ENCODE peak calls at places on chromosomes 12 and 14, in eight cellular contexts. P is brain microvascular endothelial cell; T is activated CD8-positive, alpha-beta T cell treated with anti-CD3 and anti-CD28 coated beads for 36 hours; M is fibroblast of lung; R is mesothelial cell of epicardium; D is CD4-positive, alpha-beta T cell; V is cardiac muscle cell; Z is A549. K is an unnamed sample.

GRCh38 chr12:49810159-49810459 is 18.1 kb downstream of the NCKAP5L start:
- DNase-seq in V (no peak), R (no peak), Z (no peak), M (no peak), P (no peak), D (no peak), T (no peak), K (no peak)

GRCh38 chr12:51382173-51382572 is 9.0 kb downstream of the GALNT6 start:
- DNase-seq in T (no peak), P (no peak), V (no peak), Z (no peak), R (no peak), M (no peak), D (no peak), K (no peak)

GRCh38 chr12:81963026-81963425 is 203.9 kb upstream of the PPFIA2 start:
- DNase-seq in P (no peak), Z (no peak), D (no peak), R (no peak), T (no peak), M (no peak), V (no peak), K (no peak)

GRCh38 chr14:77989441-77989891 is 180.7 kb upstream of the NRXN3 start:
- DNase-seq in T (no peak), P (no peak), Z (no peak), R (no peak), M (peak; percentile 22), D (no peak), V (no peak), K (no peak)

GRCh38 chr14:27528328-27528727 is 930.5 kb upstream of the NOVA1 start:
- DNase-seq in M (peak; percentile 45), D (no peak), Z (peak; percentile 13), V (peak; percentile 24), R (no peak), T (no peak), P (no peak), K (no peak)

GRCh38 chr12:94299846-94300245 is 151.5 kb downstream of the PLXNC1 start:
- DNase-seq in D (no peak), Z (no peak), T (no peak), M (no peak), P (no peak), V (no peak), R (no peak), K (no peak)

GRCh38 chr12:109592195-109592904 is 18.8 kb downstream of the MVK start:
- DNase-seq in D (no peak), P (no peak), M (no peak), R (no peak), T (no peak), V (no peak), Z (no peak), K (no peak)

GRCh38 chr12:69732088-69732487 is 6.6 kb upstream of the RAB3IP start:
- DNase-seq in R (no peak), M (peak; percentile 68), Z (no peak), P (peak; percentile 20), V (no peak), D (no peak), T (no peak), K (no peak)

GRCh38 chr14:97380539-97380941 is 583.4 kb downstream of the VRK1 start:
- DNase-seq in T (peak; percentile 89), Z (no peak), V (no peak), D (no peak), M (no peak), R (no peak), P (no peak), K (no peak)

GRCh38 chr12:96198970-96199369 is 4.8 kb downstream of the ELK3 start:
- DNase-seq in T (no peak), Z (no peak), V (peak; percentile 77), R (no peak), P (peak; percentile 71), M (peak; percentile 95), D (no peak), K (no peak)

DNA sequence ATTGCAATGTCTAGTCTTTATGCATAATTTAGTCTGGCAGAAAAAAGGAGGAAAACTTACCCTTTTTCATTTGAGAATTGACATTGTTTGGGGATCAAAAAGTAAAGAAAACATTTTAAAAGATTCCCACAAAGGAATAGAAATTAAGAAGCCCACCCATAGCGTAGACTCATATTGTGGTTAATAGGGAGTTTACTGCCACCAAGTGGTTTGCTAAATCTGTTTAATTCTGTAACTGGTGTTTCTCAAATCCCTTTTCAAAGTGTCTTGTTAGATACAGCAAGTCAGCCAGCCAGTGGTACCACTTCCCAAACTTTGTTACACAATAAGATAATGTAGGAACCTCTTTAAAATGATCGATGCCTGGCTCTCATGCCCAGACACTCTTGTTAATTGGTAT is 180.3 kb downstream of the IPO8 start:
- DNase-seq in V (peak; percentile 64), M (peak; percentile 32), T (no peak), R (no peak), Z (no peak), D (no peak), P (no peak), K (no peak)
- TF ChIP-seq CTCF in V (peak; percentile 33), M (peak; percentile 5), T (no peak), R (no peak), Z (peak; percentile 32), D (no peak), P (no peak), K (no peak)

GRCh38 chr12:102874819-102875218 is 42.2 kb downstream of the PAH start:
- DNase-seq in T (no peak), Z (no peak), V (no peak), P (no peak), M (no peak), R (no peak), D (no peak), K (no peak)

GRCh38 chr12:102880783-102881182 is 36.3 kb downstream of the PAH start:
- DNase-seq in P (no peak), D (no peak), Z (no peak), R (no peak), M (no peak), T (no peak), V (no peak), K (no peak)

GRCh38 chr12:102883204-102883799 is 33.7 kb downstream of the PAH start:
- DNase-seq in D (peak; percentile 7), Z (peak; percentile 56), P (peak; percentile 52), T (peak; percentile 59), V (peak; percentile 40), M (peak; percentile 8), R (peak; percentile 77), K (peak; percentile 69)

GRCh38 chr12:102876883-102877282 is 40.2 kb downstream of the PAH start:
- DNase-seq in R (no peak), Z (no peak), T (peak; percentile 10), D (no peak), P (no peak), M (no peak), V (no peak), K (no peak)

DNA sequence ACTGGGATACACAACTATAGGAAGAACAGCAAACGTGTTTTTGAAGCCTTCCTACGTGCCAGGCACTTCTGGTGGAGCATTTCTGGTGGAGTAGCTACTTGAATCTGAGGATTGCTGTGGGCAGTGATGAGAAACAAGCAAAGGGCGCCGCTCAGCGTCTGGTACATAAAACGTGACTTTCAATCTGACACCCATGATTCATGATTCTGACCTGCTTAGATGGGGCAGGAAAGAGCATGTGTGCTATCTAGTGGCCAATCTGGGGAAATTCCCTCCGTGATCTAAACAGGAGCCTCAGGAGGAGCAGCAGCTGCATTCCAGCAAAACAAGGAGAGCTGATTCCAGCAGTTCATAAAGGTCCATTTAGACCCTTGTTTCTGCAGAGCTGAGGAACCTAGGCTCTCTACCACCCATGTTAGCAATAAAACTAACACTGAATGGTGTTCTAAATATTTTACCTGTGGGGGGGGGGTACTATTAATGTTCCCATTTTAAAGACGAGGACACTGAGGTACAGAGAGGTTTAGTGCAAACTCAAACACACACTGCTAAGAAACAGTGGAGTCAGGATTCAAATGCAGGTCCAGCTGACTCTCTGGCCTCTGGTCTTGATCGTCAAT is 37.8 kb downstream of the PAH start:
- DNase-seq in Z (peak; percentile 75), M (peak; percentile 24), T (peak; percentile 54), P (peak; percentile 31), V (peak; percentile 25), D (no peak), R (no peak), K (peak; percentile 45)
- TF ChIP-seq CTCF in Z (peak; percentile 90), M (no peak), T (peak; percentile 33), P (peak; percentile 25), V (peak; percentile 14), D (no peak), R (no peak), K (peak; percentile 62)

GRCh38 chr14:102295301-102295700 is 9.7 kb downstream of the MOK start:
- DNase-seq in R (no peak), T (no peak), P (no peak), M (peak; percentile 60), V (peak; percentile 43), D (no peak), Z (peak; percentile 51), K (no peak)
- TF ChIP-seq CTCF in R (no peak), T (no peak), P (peak; percentile 73), M (peak; percentile 34), V (peak; percentile 51), D (no peak), Z (peak; percentile 28), K (no peak)

GRCh38 chr14:76777721-76778120 is 16.5 kb downstream of the VASH1 start:
- DNase-seq in Z (no peak), R (no peak), T (no peak), P (no peak), D (no peak), V (no peak), M (no peak), K (no peak)

GRCh38 chr14:76775159-76775694 is 14.0 kb downstream of the VASH1 start:
- DNase-seq in T (no peak), D (no peak), M (no peak), P (no peak), V (no peak), R (no peak), Z (no peak), K (no peak)

GRCh38 chr14:76775695-76776305 is 14.5 kb downstream of the VASH1 start:
- DNase-seq in T (no peak), M (no peak), V (no peak), R (no peak), Z (no peak), P (no peak), D (no peak), K (no peak)

GRCh38 chr14:76774471-76775158 is 13.3 kb downstream of the VASH1 start:
- DNase-seq in P (no peak), D (no peak), R (no peak), Z (no peak), T (no peak), V (no peak), M (no peak), K (no peak)

DNA sequence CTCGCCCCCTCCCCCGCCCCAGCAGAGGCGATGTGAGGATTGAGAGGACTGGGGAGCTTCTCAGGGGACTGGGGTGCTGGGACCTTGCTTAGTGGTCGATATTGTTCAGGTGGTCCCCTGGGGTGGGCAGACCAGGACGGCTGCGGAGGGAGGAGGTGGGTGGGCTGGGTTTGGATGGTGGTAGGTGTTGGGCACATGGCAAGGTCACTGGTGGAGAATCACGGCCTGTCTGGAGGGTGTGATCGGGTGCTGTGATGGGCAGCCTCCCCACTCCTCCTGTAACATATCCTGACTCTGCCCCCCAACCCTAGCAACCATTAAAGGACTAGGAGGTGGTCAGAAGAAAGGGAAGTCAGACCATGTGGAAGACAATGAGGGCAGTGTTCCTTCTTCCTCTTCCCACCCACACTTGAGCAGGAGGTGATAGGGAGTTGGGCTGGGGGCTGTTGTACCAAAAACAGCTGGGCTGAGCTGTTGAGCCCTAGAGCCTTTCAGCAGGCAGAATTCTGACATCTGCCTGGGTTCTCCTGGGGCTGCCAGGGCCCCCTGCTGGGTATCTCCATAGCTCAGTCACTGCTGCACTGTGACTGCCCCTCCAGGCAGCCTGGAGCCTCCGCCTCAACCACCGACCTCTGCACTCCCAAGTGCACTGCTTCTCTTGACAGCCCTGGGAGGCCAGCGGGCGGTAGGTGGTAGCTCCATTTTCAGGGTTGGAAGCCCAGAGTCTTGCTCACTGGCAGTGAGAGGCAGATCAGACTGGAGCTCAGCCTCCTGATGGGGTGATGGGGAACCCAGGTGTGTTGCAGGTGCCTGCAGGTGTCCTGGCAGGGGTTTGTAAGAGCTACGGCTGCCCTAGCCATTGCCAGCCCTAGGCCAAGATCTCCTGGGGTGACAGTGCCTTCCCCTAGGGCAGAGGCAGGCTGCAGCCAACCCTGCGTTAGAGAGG is 15.3 kb downstream of the VASH1 start:
- DNase-seq in Z (no peak), R (no peak), M (no peak), V (no peak), D (no peak), P (no peak), T (no peak), K (no peak)
- TF ChIP-seq CTCF in Z (no peak), R (no peak), M (no peak), V (peak; percentile 20), D (no peak), P (peak; percentile 33), T (peak; percentile 13), K (no peak)